ENCODE peak calls at places on chromosomes 5 and 9, in eight cellular contexts. One of them, this sample, is unnamed.

GRCh38 chr9:17021379-17021970 is 113.4 kb upstream of the CNTLN start:
- DNase-seq in H9: no peak
- DNase-seq in right atrium auricular region: no peak
- DNase-seq in fibroblast of the aortic adventitia: peak
- DNase-seq in B cell: no peak
- DNase-seq in RWPE1: no peak
- DNase-seq in brain microvascular endothelial cell: no peak
- DNase-seq in endothelial cell: no peak
- DNase-seq in this sample: no peak

GRCh38 chr5:38462972-38463633 is 93.3 kb downstream of the LIFR start:
- DNase-seq in right atrium auricular region: no peak
- DNase-seq in RWPE1: peak
- DNase-seq in B cell: no peak
- DNase-seq in brain microvascular endothelial cell: no peak
- DNase-seq in endothelial cell: no peak
- DNase-seq in fibroblast of the aortic adventitia: no peak
- DNase-seq in H9: no peak
- DNase-seq in this sample: no peak

GRCh38 chr9:3074247-3074646 is 230.4 kb upstream of the PUM3 start:
- DNase-seq in brain microvascular endothelial cell: no peak
- DNase-seq in right atrium auricular region: no peak
- DNase-seq in fibroblast of the aortic adventitia: no peak
- DNase-seq in H9: no peak
- DNase-seq in B cell: no peak
- DNase-seq in endothelial cell: no peak
- DNase-seq in RWPE1: no peak
- DNase-seq in this sample: no peak

GRCh38 chr9:132014218-132014800 is 65.4 kb downstream of the MED27 start:
- DNase-seq in right atrium auricular region: no peak
- DNase-seq in B cell: no peak
- DNase-seq in brain microvascular endothelial cell: no peak
- DNase-seq in endothelial cell: no peak
- DNase-seq in RWPE1: no peak
- DNase-seq in H9: no peak
- DNase-seq in fibroblast of the aortic adventitia: no peak
- DNase-seq in this sample: no peak

GRCh38 chr9:16445141-16445920 is 425.1 kb downstream of the BNC2 start:
- DNase-seq in fibroblast of the aortic adventitia: peak
- DNase-seq in RWPE1: peak
- DNase-seq in B cell: no peak
- DNase-seq in H9: no peak
- DNase-seq in right atrium auricular region: no peak
- DNase-seq in endothelial cell: no peak
- DNase-seq in brain microvascular endothelial cell: no peak
- DNase-seq in this sample: peak

GRCh38 chr9:121989010-121989409 is 104.1 kb downstream of the TTLL11 start:
- DNase-seq in B cell: no peak
- DNase-seq in brain microvascular endothelial cell: peak
- DNase-seq in right atrium auricular region: peak
- DNase-seq in endothelial cell: peak
- DNase-seq in fibroblast of the aortic adventitia: no peak
- DNase-seq in RWPE1: no peak
- DNase-seq in H9: peak
- DNase-seq in this sample: peak

GRCh38 chr5:40551706-40552557 is 127.8 kb upstream of the PTGER4 start:
- DNase-seq in fibroblast of the aortic adventitia: peak
- DNase-seq in B cell: no peak
- DNase-seq in brain microvascular endothelial cell: peak
- DNase-seq in endothelial cell: no peak
- DNase-seq in RWPE1: peak
- DNase-seq in H9: no peak
- DNase-seq in right atrium auricular region: no peak
- DNase-seq in this sample: no peak

GRCh38 chr5:160488394-160488943 is 66.8 kb downstream of the PTTG1 start:
- DNase-seq in H9: no peak
- DNase-seq in RWPE1: no peak
- DNase-seq in brain microvascular endothelial cell: no peak
- DNase-seq in fibroblast of the aortic adventitia: no peak
- DNase-seq in right atrium auricular region: no peak
- DNase-seq in B cell: no peak
- DNase-seq in endothelial cell: no peak
- DNase-seq in this sample: no peak

GRCh38 chr5:148011407-148012124 is 52.2 kb upstream of the SPINK5 start:
- DNase-seq in RWPE1: peak
- DNase-seq in endothelial cell: no peak
- DNase-seq in fibroblast of the aortic adventitia: peak
- DNase-seq in brain microvascular endothelial cell: peak
- DNase-seq in H9: no peak
- DNase-seq in B cell: no peak
- DNase-seq in right atrium auricular region: no peak
- DNase-seq in this sample: no peak

GRCh38 chr9:91426123-91426745 is 2.6 kb upstream of the NFIL3 start:
- DNase-seq in right atrium auricular region: no peak
- DNase-seq in fibroblast of the aortic adventitia: peak
- DNase-seq in endothelial cell: no peak
- DNase-seq in B cell: peak
- DNase-seq in H9: no peak
- DNase-seq in RWPE1: peak
- DNase-seq in brain microvascular endothelial cell: peak
- DNase-seq in this sample: no peak

DNA sequence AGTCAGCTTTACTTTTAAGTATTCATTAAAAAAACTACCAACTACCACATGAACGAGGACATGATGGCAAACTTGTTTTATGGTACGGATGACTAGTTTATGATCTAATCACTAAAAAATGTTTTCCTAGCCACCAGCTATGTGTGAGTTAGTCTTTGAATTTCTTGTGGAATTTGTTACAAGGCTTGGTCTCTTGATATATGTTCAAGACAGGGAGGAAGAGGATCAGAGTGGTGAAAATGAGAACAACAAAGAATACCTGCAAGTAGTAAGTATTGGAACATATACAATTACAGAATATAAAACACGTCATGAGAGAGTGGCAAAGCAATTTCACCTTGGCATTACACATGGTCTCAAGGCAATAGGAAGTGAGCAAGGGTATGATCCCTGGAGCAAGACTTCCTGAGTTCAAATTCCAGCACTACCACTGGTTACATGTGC is 548.6 kb upstream of the TLE4 start:
- DNase-seq in brain microvascular endothelial cell: peak
- DNase-seq in H9: no peak
- DNase-seq in fibroblast of the aortic adventitia: peak
- DNase-seq in B cell: no peak
- DNase-seq in endothelial cell: no peak
- DNase-seq in right atrium auricular region: no peak
- DNase-seq in RWPE1: peak
- DNase-seq in this sample: no peak
- TF ChIP-seq CTCF in brain microvascular endothelial cell: no peak
- TF ChIP-seq CTCF in H9: no peak
- TF ChIP-seq CTCF in fibroblast of the aortic adventitia: no peak
- TF ChIP-seq CTCF in B cell: no peak
- TF ChIP-seq CTCF in endothelial cell: no peak
- TF ChIP-seq CTCF in right atrium auricular region: no peak
- TF ChIP-seq CTCF in RWPE1: no peak
- TF ChIP-seq CTCF in this sample: no peak

GRCh38 chr5:73231245-73231778 is 58.3 kb downstream of the TMEM174 start:
- DNase-seq in brain microvascular endothelial cell: no peak
- DNase-seq in B cell: no peak
- DNase-seq in H9: no peak
- DNase-seq in right atrium auricular region: no peak
- DNase-seq in fibroblast of the aortic adventitia: no peak
- DNase-seq in RWPE1: no peak
- DNase-seq in endothelial cell: no peak
- DNase-seq in this sample: no peak

GRCh38 chr5:73232266-73233041 is 59.5 kb downstream of the TMEM174 start:
- DNase-seq in B cell: no peak
- DNase-seq in fibroblast of the aortic adventitia: no peak
- DNase-seq in endothelial cell: peak
- DNase-seq in H9: peak
- DNase-seq in brain microvascular endothelial cell: no peak
- DNase-seq in RWPE1: no peak
- DNase-seq in right atrium auricular region: no peak
- DNase-seq in this sample: no peak

GRCh38 chr5:73234156-73234555 is 61.2 kb downstream of the TMEM174 start:
- DNase-seq in H9: peak
- DNase-seq in fibroblast of the aortic adventitia: no peak
- DNase-seq in B cell: no peak
- DNase-seq in RWPE1: no peak
- DNase-seq in brain microvascular endothelial cell: no peak
- DNase-seq in endothelial cell: no peak
- DNase-seq in right atrium auricular region: no peak
- DNase-seq in this sample: no peak

GRCh38 chr5:73233053-73233460 is 60.1 kb downstream of the TMEM174 start:
- DNase-seq in brain microvascular endothelial cell: no peak
- DNase-seq in RWPE1: no peak
- DNase-seq in right atrium auricular region: no peak
- DNase-seq in H9: peak
- DNase-seq in B cell: no peak
- DNase-seq in fibroblast of the aortic adventitia: no peak
- DNase-seq in endothelial cell: no peak
- DNase-seq in this sample: no peak

DNA sequence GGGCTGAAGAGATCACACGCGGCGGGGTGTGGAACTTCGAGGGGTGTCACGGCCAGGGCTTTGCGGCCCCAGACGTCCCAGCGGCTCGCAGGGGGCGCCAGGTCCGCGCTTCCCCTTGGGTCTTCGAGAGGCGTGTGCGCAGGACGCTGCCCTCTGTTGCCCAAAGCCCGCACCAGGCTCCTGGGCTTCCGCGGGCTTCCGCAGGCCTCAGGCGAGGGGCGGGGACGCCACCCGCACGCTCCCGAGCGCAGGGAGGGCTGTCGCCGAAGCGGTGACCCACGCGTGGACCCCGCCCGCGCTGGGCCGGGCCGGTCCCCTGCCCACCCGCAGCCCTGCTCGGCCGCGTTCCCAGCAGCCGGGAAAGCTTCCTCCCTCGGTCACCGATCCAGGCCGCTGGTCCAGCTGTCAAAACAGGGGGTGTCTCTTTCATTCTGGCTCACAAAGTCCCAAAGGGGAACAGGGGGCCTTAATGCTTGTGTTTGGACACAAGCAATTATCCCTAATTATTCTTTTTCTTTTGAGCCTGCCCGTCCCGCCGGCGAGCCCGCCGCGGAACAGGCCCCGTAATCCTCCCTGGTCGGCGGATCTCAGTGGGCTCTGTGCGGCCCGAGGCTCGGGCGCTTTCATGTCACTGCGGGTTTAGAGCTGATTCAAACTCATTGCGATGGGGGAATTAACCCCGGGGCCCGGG is 60.6 kb downstream of the TMEM174 start:
- DNase-seq in endothelial cell: peak
- DNase-seq in H9: peak
- DNase-seq in brain microvascular endothelial cell: no peak
- DNase-seq in right atrium auricular region: no peak
- DNase-seq in RWPE1: no peak
- DNase-seq in B cell: peak
- DNase-seq in fibroblast of the aortic adventitia: no peak
- DNase-seq in this sample: no peak
- TF ChIP-seq CTCF in endothelial cell: no peak
- TF ChIP-seq CTCF in H9: peak
- TF ChIP-seq CTCF in brain microvascular endothelial cell: peak
- TF ChIP-seq CTCF in right atrium auricular region: no peak
- TF ChIP-seq CTCF in RWPE1: no peak
- TF ChIP-seq CTCF in B cell: no peak
- TF ChIP-seq CTCF in fibroblast of the aortic adventitia: peak
- TF ChIP-seq CTCF in this sample: no peak

DNA sequence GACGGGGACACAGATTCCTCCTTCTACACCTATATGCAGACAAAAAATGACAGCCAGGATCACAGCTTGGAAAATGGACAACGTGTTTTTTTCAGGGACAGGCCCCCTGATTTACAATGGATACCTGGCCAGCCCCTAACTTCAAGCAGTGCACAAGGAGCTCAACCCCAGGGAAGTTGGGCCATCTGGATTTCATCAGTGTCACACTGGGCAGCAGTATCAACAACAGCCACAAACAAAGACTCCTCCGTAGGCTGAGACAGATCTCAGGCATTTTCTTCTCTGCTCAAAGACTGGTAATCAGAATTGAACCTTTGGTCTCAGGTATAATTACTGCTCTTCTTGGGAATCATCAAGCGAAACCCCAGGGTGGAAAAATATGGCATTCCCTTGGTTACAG is 374.0 kb downstream of the ZNF608 start:
- DNase-seq in RWPE1: no peak
- DNase-seq in right atrium auricular region: no peak
- DNase-seq in brain microvascular endothelial cell: no peak
- DNase-seq in fibroblast of the aortic adventitia: no peak
- DNase-seq in endothelial cell: no peak
- DNase-seq in H9: no peak
- DNase-seq in B cell: no peak
- DNase-seq in this sample: no peak
- TF ChIP-seq CTCF in RWPE1: no peak
- TF ChIP-seq CTCF in right atrium auricular region: no peak
- TF ChIP-seq CTCF in brain microvascular endothelial cell: no peak
- TF ChIP-seq CTCF in fibroblast of the aortic adventitia: no peak
- TF ChIP-seq CTCF in endothelial cell: no peak
- TF ChIP-seq CTCF in H9: no peak
- TF ChIP-seq CTCF in B cell: no peak
- TF ChIP-seq CTCF in this sample: no peak

GRCh38 chr9:126014726-126015125 is 267.6 kb downstream of the PBX3 start:
- DNase-seq in H9: no peak
- DNase-seq in right atrium auricular region: no peak
- DNase-seq in RWPE1: no peak
- DNase-seq in B cell: no peak
- DNase-seq in endothelial cell: no peak
- DNase-seq in fibroblast of the aortic adventitia: no peak
- DNase-seq in brain microvascular endothelial cell: no peak
- DNase-seq in this sample: no peak

DNA sequence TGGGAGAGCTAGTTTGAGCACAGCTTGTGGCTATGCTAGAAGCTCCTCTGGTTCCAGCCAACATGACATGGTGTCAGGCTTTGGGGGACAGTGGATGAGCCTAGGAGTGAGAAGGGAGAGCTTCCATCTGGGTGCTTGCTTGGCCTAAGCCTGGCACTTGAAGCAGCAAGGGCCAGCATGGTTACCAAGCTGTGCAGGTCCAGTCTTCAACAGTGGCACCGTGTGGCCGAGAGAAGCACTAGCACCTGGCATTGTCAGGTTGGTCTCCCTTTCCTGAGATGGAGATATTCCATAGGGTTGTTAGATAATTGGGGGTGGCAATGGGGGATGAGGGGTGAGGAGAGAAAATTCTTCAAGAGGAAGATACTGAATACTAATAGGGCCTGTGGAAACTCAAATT is 261.9 kb downstream of the PBX3 start:
- DNase-seq in RWPE1: no peak
- DNase-seq in brain microvascular endothelial cell: no peak
- DNase-seq in fibroblast of the aortic adventitia: no peak
- DNase-seq in B cell: no peak
- DNase-seq in endothelial cell: no peak
- DNase-seq in right atrium auricular region: no peak
- DNase-seq in H9: no peak
- DNase-seq in this sample: no peak
- TF ChIP-seq CTCF in RWPE1: no peak
- TF ChIP-seq CTCF in brain microvascular endothelial cell: peak
- TF ChIP-seq CTCF in fibroblast of the aortic adventitia: peak
- TF ChIP-seq CTCF in B cell: no peak
- TF ChIP-seq CTCF in endothelial cell: peak
- TF ChIP-seq CTCF in right atrium auricular region: no peak
- TF ChIP-seq CTCF in H9: peak
- TF ChIP-seq CTCF in this sample: peak

GRCh38 chr5:121890297-121890858 is 38.7 kb downstream of the FTMT start:
- DNase-seq in RWPE1: no peak
- DNase-seq in endothelial cell: no peak
- DNase-seq in right atrium auricular region: no peak
- DNase-seq in fibroblast of the aortic adventitia: no peak
- DNase-seq in H9: peak
- DNase-seq in B cell: no peak
- DNase-seq in brain microvascular endothelial cell: no peak
- DNase-seq in this sample: no peak
- TF ChIP-seq CTCF in RWPE1: no peak
- TF ChIP-seq CTCF in endothelial cell: no peak
- TF ChIP-seq CTCF in right atrium auricular region: no peak
- TF ChIP-seq CTCF in fibroblast of the aortic adventitia: no peak
- TF ChIP-seq CTCF in H9: peak
- TF ChIP-seq CTCF in B cell: no peak
- TF ChIP-seq CTCF in brain microvascular endothelial cell: no peak
- TF ChIP-seq CTCF in this sample: peak